ENCODE peak calls at places on chromosomes 1 and 21, in nine cellular contexts. A is CD8-positive, alpha-beta memory T cell; C is MM.1S; L is ovary; P is hepatocyte; R is effector memory CD4-positive, alpha-beta T cell; M is small intestine; D is brain microvascular endothelial cell; B is IMR-90. K is an unnamed sample. For H3K36me3, the result is how much of the 10 kb centered on the place peaks cover.

GRCh38 chr1:8863138-8863537 is 15.3 kb downstream of the ENO1 start:
- DNase-seq in B (no peak), R (no peak), A (no peak), L (no peak), M (no peak), D (no peak), C (no peak), P (no peak), K (no peak)

GRCh38 chr1:94463765-94464330 is 45.7 kb downstream of the ABCD3 start:
- DNase-seq in L (no peak), P (peak), B (peak), D (peak), M (peak), R (no peak), C (peak), A (peak), K (peak)

GRCh38 chr1:238063454-238063853 is 172.7 kb upstream of the ZP4 start:
- DNase-seq in A (no peak), C (no peak), R (no peak), D (no peak), L (no peak), P (no peak), B (peak), M (peak), K (no peak)

GRCh38 chr1:203702130-203702577 is 62.8 kb upstream of the LAX1 start:
- DNase-seq in B (peak), L (peak), D (peak), C (peak), P (peak), R (peak), M (peak), A (peak), K (no peak)

GRCh38 chr1:15139654-15140350 is 13.7 kb upstream of the TMEM51 start:
- DNase-seq in L (peak), M (peak), C (peak), R (no peak), B (peak), P (peak), A (no peak), D (no peak), K (no peak)

GRCh38 chr21:35922618-35923017 is 137.7 kb downstream of the SETD4 start:
- DNase-seq in R (no peak), P (no peak), C (no peak), A (no peak), D (no peak), L (no peak), M (no peak), B (peak), K (no peak)

GRCh38 chr1:205199090-205199930 is 12.2 kb downstream of the DSTYK start:
- DNase-seq in D (peak), C (no peak), A (no peak), B (peak), P (no peak), M (no peak), L (no peak), R (no peak), K (no peak)

GRCh38 chr1:94919241-94920030 is 7.5 kb downstream of the CNN3 start:
- DNase-seq in D (no peak), M (peak), A (no peak), B (no peak), L (no peak), P (no peak), R (no peak), C (no peak), K (no peak)

GRCh38 chr1:99704356-99704816 is 58.5 kb downstream of the PALMD start:
- DNase-seq in B (no peak), P (no peak), C (no peak), A (no peak), D (no peak), R (no peak), M (no peak), L (no peak), K (no peak)

GRCh38 chr1:16138772-16139221 is 17.1 kb downstream of the EPHA2 start:
- DNase-seq in B (peak), C (no peak), M (no peak), R (no peak), A (no peak), L (no peak), P (no peak), D (no peak), K (no peak)

GRCh38 chr1:37240897-37241296 is 206.6 kb upstream of the GRIK3 start:
- DNase-seq in B (no peak), P (no peak), D (no peak), A (no peak), R (no peak), M (no peak), C (no peak), L (no peak), K (no peak)

GRCh38 chr1:228280961-228281591 is 73.2 kb downstream of the OBSCN start:
- DNase-seq in L (no peak), M (no peak), C (no peak), D (no peak), P (no peak), A (no peak), B (no peak), R (no peak), K (no peak)

GRCh38 chr1:162191396-162192322 is 122.2 kb downstream of the NOS1AP start:
- DNase-seq in P (no peak), M (peak), R (no peak), L (no peak), B (no peak), D (no peak), C (no peak), A (no peak), K (no peak)

GRCh38 chr1:2025491-2025981 is 6.4 kb downstream of the GABRD start:
- DNase-seq in B (no peak), C (no peak), M (no peak), R (no peak), A (no peak), L (peak), P (no peak), D (no peak), K (peak)

GRCh38 chr1:187313115-187313514 is 484.4 kb downstream of the PLA2G4A start:
- DNase-seq in M (no peak), C (peak), A (no peak), P (no peak), B (no peak), D (no peak), L (no peak), R (no peak), K (no peak)

GRCh38 chr1:1321477-1321876 is 3.0 kb downstream of the INTS11 start:
- DNase-seq in P (no peak), B (no peak), C (no peak), L (no peak), R (no peak), D (no peak), A (no peak), M (no peak), K (no peak)

GRCh38 chr1:3428899-3429298 is 25.6 kb upstream of the ARHGEF16 start:
- DNase-seq in M (no peak), R (no peak), B (no peak), A (no peak), C (no peak), P (no peak), D (no peak), L (no peak), K (no peak)

GRCh38 chr1:81820761-81821160 is 20.0 kb downstream of the ADGRL2 start:
- DNase-seq in L (no peak), D (no peak), C (no peak), R (no peak), A (no peak), P (no peak), B (no peak), M (no peak), K (no peak)

GRCh38 chr1:222784916-222785315 is 29.9 kb upstream of the DISP1 start:
- DNase-seq in D (no peak), B (no peak), A (no peak), R (no peak), P (no peak), M (no peak), C (no peak), L (no peak), K (no peak)

GRCh38 chr1:56320873-56321272 is 258.5 kb downstream of the PLPP3 start:
- DNase-seq in A (no peak), L (no peak), R (no peak), D (no peak), C (no peak), B (no peak), M (no peak), P (no peak), K (no peak)

GRCh38 chr1:229862017-229862774 is 204.8 kb upstream of the GALNT2 start:
- DNase-seq in D (no peak), B (no peak), L (peak), M (no peak), R (no peak), P (no peak), A (no peak), C (no peak), K (no peak)

GRCh38 chr1:79100385-79100784 is 93.9 kb upstream of the ADGRL4 start:
- DNase-seq in B (peak), R (no peak), C (no peak), D (peak), M (no peak), L (no peak), A (no peak), P (no peak), K (no peak)

GRCh38 chr1:30417001-30417700 is 306.2 kb downstream of the MATN1 start:
- DNase-seq in L (no peak), R (no peak), C (no peak), B (no peak), A (no peak), D (no peak), M (no peak), P (no peak), K (no peak)

GRCh38 chr1:180131510-180131909 is 23.2 kb upstream of the QSOX1 start:
- DNase-seq in M (no peak), L (no peak), R (no peak), C (no peak), P (peak), B (peak), D (peak), A (no peak), K (no peak)

GRCh38 chr1:86394416-86394815 is 1.7 kb downstream of the ODF2L start:
- DNase-seq in C (no peak), P (no peak), D (peak), M (no peak), B (peak), L (no peak), R (no peak), A (no peak), K (no peak)

GRCh38 chr1:237736372-237737029 is 154.2 kb downstream of the ZP4 start:
- DNase-seq in R (no peak), C (peak), L (no peak), B (peak), P (peak), D (peak), A (peak), M (peak), K (no peak)

GRCh38 chr21:32412998-32413504 is 545 bp downstream of the EVA1C start:
- DNase-seq in D (no peak), R (no peak), A (no peak), L (peak), M (peak), P (no peak), C (no peak), B (no peak), K (peak)

GRCh38 chr1:151976868-151977267 is 16.8 kb downstream of the S100A10 start:
- DNase-seq in L (no peak), P (no peak), C (no peak), M (peak), D (peak), B (peak), R (no peak), A (no peak), K (no peak)

GRCh38 chr1:17569200-17570139 is 30.0 kb downstream of the ARHGEF10L start:
- DNase-seq in D (peak), A (no peak), C (no peak), P (no peak), M (no peak), L (peak), R (no peak), B (peak), K (peak)

GRCh38 chr1:178543291-178543609 is 30.3 kb downstream of the TEX35 start:
- DNase-seq in M (no peak), A (no peak), D (no peak), B (no peak), P (no peak), L (no peak), R (no peak), C (peak), K (no peak)

GRCh38 chr1:5704785-5705514 is 287.3 kb downstream of the NPHP4 start:
- DNase-seq in C (no peak), R (no peak), D (no peak), L (no peak), A (no peak), P (no peak), M (no peak), B (no peak), K (no peak)

GRCh38 chr1:147185442-147185841 is 13.2 kb upstream of the PRKAB2 start:
- DNase-seq in D (no peak), R (no peak), A (no peak), M (no peak), P (no peak), L (no peak), B (no peak), C (no peak), K (no peak)

GRCh38 chr1:234613992-234614584 is 4.1 kb upstream of the IRF2BP2 start:
- DNase-seq in R (no peak), P (no peak), A (no peak), C (no peak), M (no peak), L (no peak), D (no peak), B (no peak), K (no peak)

GRCh38 chr1:227805606-227806197 is 9.8 kb upstream of the PRSS38 start:
- DNase-seq in B (peak), C (no peak), R (no peak), A (no peak), M (no peak), L (no peak), D (peak), P (no peak), K (no peak)

DNA sequence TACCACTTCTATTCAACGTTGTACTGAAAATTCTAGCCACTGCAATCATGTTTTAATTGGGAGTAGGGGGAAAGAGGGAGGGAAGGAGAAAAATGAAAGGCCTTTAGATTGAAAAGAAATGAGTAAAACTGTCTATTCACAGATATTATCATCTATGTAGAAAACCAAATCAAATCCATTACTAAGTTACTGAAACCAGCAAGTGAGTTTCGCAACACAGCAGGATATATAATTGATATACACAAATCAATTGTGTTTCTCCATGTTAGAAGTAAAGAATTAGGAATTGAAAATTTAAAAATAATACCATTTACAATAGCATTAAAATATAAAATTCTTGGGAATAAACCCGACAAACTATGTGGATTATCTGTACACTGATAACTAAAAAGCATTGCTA is 19.2 kb downstream of the SFT2D2 start:
- DNase-seq in B (no peak), C (no peak), D (no peak), P (no peak), A (no peak), L (no peak), M (no peak), R (no peak), K (no peak)
- H3K36me3 ChIP-seq in B (under half), C (under half), D (under half), P (under half), A (under half), L (under half), M (under half), R (under half), K (under half)

GRCh38 chr1:201788296-201788695 is 40.7 kb upstream of the IPO9 start:
- DNase-seq in L (no peak), M (no peak), P (no peak), C (no peak), A (no peak), R (no peak), D (no peak), B (no peak), K (no peak)
- H3K36me3 ChIP-seq in L (under half), M (under half), P (under half), C (under half), A (under half), R (under half), D (half or more), B (half or more), K (under half)

DNA sequence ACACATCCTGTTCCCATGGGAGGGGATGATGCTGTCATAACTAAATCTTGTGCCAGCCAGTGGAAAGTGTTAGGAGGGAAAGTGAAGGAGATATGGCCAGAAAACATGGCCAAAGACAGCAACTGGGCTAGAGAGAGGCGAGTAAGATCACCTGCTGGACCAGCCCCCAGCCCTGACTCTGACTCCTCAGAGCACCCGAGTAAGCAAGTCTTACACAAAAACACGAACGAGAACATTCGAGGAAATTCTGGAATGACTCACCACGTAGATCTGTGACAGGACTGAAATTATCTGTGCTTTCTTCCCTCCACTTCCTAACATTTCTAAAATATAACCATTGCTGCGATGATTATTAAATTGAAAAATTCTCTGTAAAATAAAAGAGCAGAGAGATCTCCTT is 9.2 kb downstream of the ZNF496 start:
- DNase-seq in M (no peak), L (no peak), P (no peak), B (no peak), R (no peak), D (no peak), A (no peak), C (no peak), K (no peak)
- H3K36me3 ChIP-seq in M (under half), L (under half), P (under half), B (under half), R (under half), D (under half), A (under half), C (under half), K (under half)

GRCh38 chr1:153745417-153745816 is 17.6 kb downstream of the INTS3 start:
- DNase-seq in D (no peak), A (no peak), M (no peak), B (no peak), C (no peak), L (no peak), R (no peak), P (no peak), K (no peak)
- H3K36me3 ChIP-seq in D (under half), A (half or more), M (under half), B (under half), C (under half), L (under half), R (half or more), P (under half), K (half or more)

GRCh38 chr1:150093805-150094204 is 26.2 kb downstream of the VPS45 start:
- DNase-seq in A (no peak), R (no peak), B (no peak), P (no peak), D (no peak), C (no peak), M (no peak), L (no peak), K (no peak)

GRCh38 chr1:150089846-150090520 is 22.4 kb downstream of the VPS45 start:
- DNase-seq in B (no peak), R (no peak), P (no peak), M (no peak), D (no peak), L (no peak), C (no peak), A (no peak), K (no peak)

GRCh38 chr1:150092180-150092791 is 24.7 kb downstream of the VPS45 start:
- DNase-seq in M (no peak), L (no peak), D (no peak), B (peak), P (no peak), R (no peak), C (no peak), A (no peak), K (no peak)

GRCh38 chr1:150094734-150095133 is 27.2 kb downstream of the VPS45 start:
- DNase-seq in L (no peak), P (no peak), M (no peak), A (no peak), B (no peak), R (no peak), D (no peak), C (no peak), K (no peak)
- H3K36me3 ChIP-seq in L (under half), P (under half), M (under half), A (under half), B (under half), R (under half), D (under half), C (under half), K (under half)

DNA sequence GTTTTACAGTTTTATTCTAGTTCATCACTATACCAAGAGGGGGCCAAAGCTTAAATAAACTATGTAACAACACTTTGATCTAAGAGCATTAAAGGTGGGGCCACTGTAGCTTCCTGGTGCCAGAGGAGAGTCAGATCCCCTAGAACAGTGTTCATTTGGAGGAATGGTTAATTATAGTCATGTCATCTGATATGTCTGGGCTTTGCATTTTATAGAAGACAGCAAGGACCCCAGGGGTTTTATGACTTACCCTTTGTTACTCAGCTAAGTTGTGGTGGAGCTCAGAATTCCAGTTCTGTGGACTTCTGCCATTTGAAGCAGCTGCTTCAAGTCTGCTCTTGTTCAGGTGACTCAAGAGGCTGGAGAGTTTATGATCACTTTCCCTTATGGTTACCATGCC is 16.7 kb downstream of the KDM4A start:
- DNase-seq in B (peak), R (no peak), P (no peak), C (no peak), L (no peak), D (no peak), A (no peak), M (no peak), K (no peak)
- H3K36me3 ChIP-seq in B (half or more), R (half or more), P (under half), C (under half), L (under half), D (half or more), A (half or more), M (half or more), K (half or more)

GRCh38 chr1:212460376-212460775 is 27.7 kb downstream of the NENF start:
- DNase-seq in C (no peak), M (no peak), P (no peak), R (no peak), D (no peak), A (no peak), L (no peak), B (no peak), K (no peak)

GRCh38 chr1:212457740-212458338 is 25.1 kb downstream of the NENF start:
- DNase-seq in P (peak), R (no peak), C (peak), D (peak), L (no peak), B (peak), M (peak), A (peak), K (peak)

GRCh38 chr1:212456166-212456528 is 23.4 kb downstream of the NENF start:
- DNase-seq in P (no peak), R (no peak), C (no peak), D (no peak), M (no peak), L (no peak), B (no peak), A (no peak), K (peak)

GRCh38 chr1:212459656-212460055 is 26.9 kb downstream of the NENF start:
- DNase-seq in A (no peak), B (no peak), D (no peak), P (no peak), R (no peak), L (no peak), M (no peak), C (no peak), K (no peak)

GRCh38 chr1:212458817-212459216 is 26.1 kb downstream of the NENF start:
- DNase-seq in A (no peak), L (no peak), C (peak), M (no peak), R (no peak), D (no peak), P (no peak), B (no peak), K (no peak)
- H3K36me3 ChIP-seq in A (under half), L (under half), C (under half), M (under half), R (under half), D (under half), P (under half), B (under half), K (under half)

GRCh38 chr1:23438545-23438944 is 14.0 kb upstream of the TCEA3 start:
- DNase-seq in P (no peak), R (no peak), D (no peak), M (no peak), L (no peak), C (no peak), B (no peak), A (no peak), K (no peak)

GRCh38 chr1:23433122-23433521 is 8.6 kb upstream of the TCEA3 start:
- DNase-seq in R (no peak), C (no peak), A (no peak), P (no peak), L (no peak), M (no peak), D (no peak), B (no peak), K (no peak)

GRCh38 chr1:23436520-23437354 is 12.2 kb upstream of the TCEA3 start:
- DNase-seq in L (peak), R (peak), P (no peak), C (peak), B (no peak), M (peak), A (no peak), D (no peak), K (no peak)

GRCh38 chr1:23434260-23434775 is 9.8 kb upstream of the TCEA3 start:
- DNase-seq in A (no peak), P (no peak), R (no peak), L (no peak), D (no peak), M (no peak), C (no peak), B (no peak), K (no peak)

DNA sequence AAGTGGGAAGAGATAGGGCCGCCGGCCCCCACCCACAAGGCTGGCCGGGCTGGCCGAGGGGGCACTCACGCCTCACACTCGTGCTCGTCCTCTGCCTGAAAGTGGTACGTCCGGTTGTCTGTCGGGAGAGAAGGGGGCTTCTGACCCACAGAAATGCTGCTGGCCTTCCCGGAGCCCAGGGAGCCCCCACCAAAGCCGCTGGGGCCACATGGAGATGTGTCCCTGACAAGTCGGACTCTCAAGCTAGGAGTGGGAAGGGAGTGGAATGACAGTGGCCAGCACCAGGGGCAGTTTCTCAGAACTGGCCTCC is 12.8 kb upstream of the TCEA3 start:
- DNase-seq in R (no peak), L (no peak), P (no peak), A (no peak), B (no peak), M (no peak), D (no peak), C (no peak), K (no peak)
- H3K36me3 ChIP-seq in R (under half), L (under half), P (under half), A (under half), B (half or more), M (under half), D (under half), C (under half), K (under half)